ENCODE peak calls at places on chromosome X, in seven cellular contexts. One of them, this sample, is unnamed.
A peak's percentile ranks its signal among the peaks of the same experiment; 100 is the strongest.

GRCh38 chrX:85851418-85851817 is 195.9 kb downstream of the CHM start:
- DNase-seq in gastrocnemius medialis: no peak
- DNase-seq in PC-3: peak; percentile 57
- DNase-seq in cardiac muscle cell: peak; percentile 11
- DNase-seq in uterus: no peak
- DNase-seq in lower lobe of right lung: peak; percentile 34
- DNase-seq in breast epithelium: no peak
- DNase-seq in this sample: no peak

GRCh38 chrX:150902434-150903109 is 4.1 kb upstream of the CD99L2 start:
- DNase-seq in PC-3: no peak
- DNase-seq in cardiac muscle cell: no peak
- DNase-seq in uterus: no peak
- DNase-seq in lower lobe of right lung: no peak
- DNase-seq in breast epithelium: no peak
- DNase-seq in gastrocnemius medialis: no peak
- DNase-seq in this sample: no peak

GRCh38 chrX:131764224-131764623 is 220.3 kb downstream of the OR13H1 start:
- DNase-seq in uterus: no peak
- DNase-seq in cardiac muscle cell: no peak
- DNase-seq in breast epithelium: no peak
- DNase-seq in lower lobe of right lung: no peak
- DNase-seq in gastrocnemius medialis: no peak
- DNase-seq in PC-3: no peak
- DNase-seq in this sample: no peak

GRCh38 chrX:108162265-108162664 is 70.7 kb downstream of the ATG4A start:
- DNase-seq in gastrocnemius medialis: no peak
- DNase-seq in lower lobe of right lung: no peak
- DNase-seq in cardiac muscle cell: no peak
- DNase-seq in PC-3: no peak
- DNase-seq in breast epithelium: no peak
- DNase-seq in uterus: no peak
- DNase-seq in this sample: no peak

GRCh38 chrX:77398341-77398740 is 48.8 kb upstream of the FGF16 start:
- DNase-seq in gastrocnemius medialis: no peak
- DNase-seq in uterus: no peak
- DNase-seq in lower lobe of right lung: no peak
- DNase-seq in breast epithelium: no peak
- DNase-seq in PC-3: no peak
- DNase-seq in cardiac muscle cell: no peak
- DNase-seq in this sample: no peak

GRCh38 chrX:123990602-123991001 is 29.1 kb downstream of the STAG2 start:
- DNase-seq in gastrocnemius medialis: no peak
- DNase-seq in uterus: no peak
- DNase-seq in breast epithelium: no peak
- DNase-seq in lower lobe of right lung: no peak
- DNase-seq in cardiac muscle cell: peak; percentile 6
- DNase-seq in PC-3: no peak
- DNase-seq in this sample: no peak

GRCh38 chrX:53082773-53083616 is 828 bp downstream of the TSPYL2 start:
- DNase-seq in breast epithelium: no peak
- DNase-seq in lower lobe of right lung: no peak
- DNase-seq in gastrocnemius medialis: no peak
- DNase-seq in uterus: no peak
- DNase-seq in cardiac muscle cell: no peak
- DNase-seq in PC-3: no peak
- DNase-seq in this sample: no peak

GRCh38 chrX:12583543-12583942 is 207.7 kb upstream of the PRPS2 start:
- DNase-seq in PC-3: no peak
- DNase-seq in cardiac muscle cell: no peak
- DNase-seq in breast epithelium: no peak
- DNase-seq in gastrocnemius medialis: no peak
- DNase-seq in lower lobe of right lung: no peak
- DNase-seq in uterus: no peak
- DNase-seq in this sample: no peak

GRCh38 chrX:63434665-63435064 is 83.5 kb upstream of the SPIN4 start:
- DNase-seq in lower lobe of right lung: no peak
- DNase-seq in breast epithelium: peak; percentile 55
- DNase-seq in PC-3: peak; percentile 91
- DNase-seq in gastrocnemius medialis: no peak
- DNase-seq in cardiac muscle cell: no peak
- DNase-seq in uterus: no peak
- DNase-seq in this sample: no peak

GRCh38 chrX:19857131-19857530 is 30.3 kb downstream of the SH3KBP1 start:
- DNase-seq in cardiac muscle cell: no peak
- DNase-seq in PC-3: no peak
- DNase-seq in gastrocnemius medialis: no peak
- DNase-seq in uterus: no peak
- DNase-seq in lower lobe of right lung: no peak
- DNase-seq in breast epithelium: no peak
- DNase-seq in this sample: no peak

GRCh38 chrX:49066690-49067089 is 7.1 kb downstream of the PRAF2 start:
- DNase-seq in lower lobe of right lung: no peak
- DNase-seq in uterus: no peak
- DNase-seq in PC-3: no peak
- DNase-seq in gastrocnemius medialis: no peak
- DNase-seq in cardiac muscle cell: no peak
- DNase-seq in breast epithelium: no peak
- DNase-seq in this sample: no peak

GRCh38 chrX:139825618-139826017 is 107.2 kb downstream of the ATP11C start:
- DNase-seq in gastrocnemius medialis: no peak
- DNase-seq in uterus: no peak
- DNase-seq in PC-3: no peak
- DNase-seq in breast epithelium: no peak
- DNase-seq in cardiac muscle cell: no peak
- DNase-seq in lower lobe of right lung: no peak
- DNase-seq in this sample: no peak

GRCh38 chrX:53239474-53239873 is 14.5 kb upstream of the KDM5C start:
- DNase-seq in PC-3: peak; percentile 29
- DNase-seq in lower lobe of right lung: no peak
- DNase-seq in breast epithelium: no peak
- DNase-seq in uterus: no peak
- DNase-seq in gastrocnemius medialis: no peak
- DNase-seq in cardiac muscle cell: no peak
- DNase-seq in this sample: no peak

GRCh38 chrX:15395794-15396193 is 11.6 kb upstream of the VEGFD start:
- DNase-seq in breast epithelium: no peak
- DNase-seq in lower lobe of right lung: no peak
- DNase-seq in PC-3: no peak
- DNase-seq in cardiac muscle cell: no peak
- DNase-seq in gastrocnemius medialis: no peak
- DNase-seq in uterus: no peak
- DNase-seq in this sample: no peak

GRCh38 chrX:1466971-1467561 is 14.4 kb upstream of the ASMTL start:
- DNase-seq in uterus: no peak
- DNase-seq in cardiac muscle cell: no peak
- DNase-seq in breast epithelium: no peak
- DNase-seq in gastrocnemius medialis: no peak
- DNase-seq in PC-3: no peak
- DNase-seq in lower lobe of right lung: no peak
- DNase-seq in this sample: peak; percentile 86

GRCh38 chrX:1464282-1465131 is 11.8 kb upstream of the ASMTL start:
- DNase-seq in gastrocnemius medialis: no peak
- DNase-seq in uterus: no peak
- DNase-seq in lower lobe of right lung: peak; percentile 22
- DNase-seq in breast epithelium: no peak
- DNase-seq in cardiac muscle cell: no peak
- DNase-seq in PC-3: no peak
- DNase-seq in this sample: peak; percentile 81

GRCh38 chrX:1468250-1468772 is 15.6 kb upstream of the ASMTL start:
- DNase-seq in lower lobe of right lung: no peak
- DNase-seq in cardiac muscle cell: no peak
- DNase-seq in gastrocnemius medialis: no peak
- DNase-seq in breast epithelium: no peak
- DNase-seq in uterus: no peak
- DNase-seq in PC-3: peak; percentile 75
- DNase-seq in this sample: peak; percentile 91

GRCh38 chrX:1465261-1466231 is 12.8 kb upstream of the ASMTL start:
- DNase-seq in gastrocnemius medialis: no peak
- DNase-seq in lower lobe of right lung: no peak
- DNase-seq in uterus: no peak
- DNase-seq in cardiac muscle cell: no peak
- DNase-seq in breast epithelium: no peak
- DNase-seq in PC-3: no peak
- DNase-seq in this sample: peak; percentile 81

GRCh38 chrX:1466232-1466661 is 13.5 kb upstream of the ASMTL start:
- DNase-seq in cardiac muscle cell: no peak
- DNase-seq in lower lobe of right lung: peak; percentile 28
- DNase-seq in gastrocnemius medialis: no peak
- DNase-seq in uterus: no peak
- DNase-seq in PC-3: no peak
- DNase-seq in breast epithelium: no peak
- DNase-seq in this sample: peak; percentile 66
- H3K4me1 ChIP-seq in cardiac muscle cell: no peaks in the 10 kb centered on the region
- H3K4me1 ChIP-seq in lower lobe of right lung: no peaks in the 10 kb centered on the region
- H3K4me1 ChIP-seq in gastrocnemius medialis: no peaks in the 10 kb centered on the region
- H3K4me1 ChIP-seq in uterus: no peaks in the 10 kb centered on the region
- H3K4me1 ChIP-seq in PC-3: peaks cover 7% of the 10 kb centered on the region
- H3K4me1 ChIP-seq in breast epithelium: no peaks in the 10 kb centered on the region
- H3K4me1 ChIP-seq in this sample: no peaks in the 10 kb centered on the region

DNA sequence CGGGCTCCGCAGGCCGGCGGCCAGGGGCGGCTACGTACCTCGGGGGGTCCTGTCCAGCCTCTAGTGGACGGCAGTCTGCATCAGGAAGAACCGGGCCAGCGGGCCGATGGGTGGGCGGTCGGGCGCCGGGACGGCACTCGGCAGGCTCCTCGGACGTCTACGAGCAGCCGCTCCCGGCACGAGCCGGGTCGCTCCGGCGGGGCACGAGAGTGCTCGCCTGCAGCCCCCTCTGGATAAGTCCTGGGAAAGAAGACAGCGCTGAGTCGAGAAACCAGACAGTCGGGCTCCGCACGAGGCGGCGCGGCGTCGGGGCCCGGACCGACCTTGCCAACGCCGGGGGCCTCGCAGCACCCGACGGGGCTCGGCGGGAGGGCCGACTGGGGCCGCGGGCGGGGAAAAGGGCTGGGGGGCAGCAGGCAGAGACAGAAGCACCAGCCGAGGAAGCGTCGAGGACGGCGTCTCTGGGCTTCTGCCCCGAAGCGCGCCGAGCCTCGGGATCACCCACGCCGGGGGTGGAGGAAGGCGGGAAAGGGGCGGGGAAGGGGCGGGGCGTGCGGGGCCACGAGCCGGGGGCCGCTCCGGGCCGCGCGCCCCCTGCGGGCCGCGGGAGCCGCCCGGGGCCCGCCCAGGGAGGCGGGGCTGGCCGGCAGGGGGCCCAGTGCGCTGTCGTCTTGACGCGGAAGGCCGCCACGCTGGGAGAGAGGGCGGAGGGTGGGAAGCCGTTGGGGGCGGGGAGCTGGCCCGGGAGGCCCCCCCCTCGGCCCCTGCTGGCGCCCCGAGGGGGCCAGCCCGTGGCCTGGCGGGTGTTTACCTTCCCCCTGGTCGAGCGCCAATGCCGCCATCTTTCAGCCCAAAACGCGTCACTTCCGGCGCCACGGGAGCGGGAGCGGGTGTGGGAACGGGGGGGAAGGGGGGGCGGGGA is 1.9 kb downstream of the KLHL15 start:
- DNase-seq in lower lobe of right lung: peak; percentile 90
- DNase-seq in cardiac muscle cell: peak; percentile 96
- DNase-seq in uterus: peak; percentile 91
- DNase-seq in gastrocnemius medialis: peak; percentile 67
- DNase-seq in PC-3: peak; percentile 86
- DNase-seq in breast epithelium: peak; percentile 81
- DNase-seq in this sample: peak; percentile 93
- TF ChIP-seq CTCF in lower lobe of right lung: peak; percentile 14
- TF ChIP-seq CTCF in cardiac muscle cell: no peak
- TF ChIP-seq CTCF in uterus: peak; percentile 24
- TF ChIP-seq CTCF in gastrocnemius medialis: peak; percentile 32
- TF ChIP-seq CTCF in PC-3: no peak
- TF ChIP-seq CTCF in breast epithelium: no peak
- TF ChIP-seq CTCF in this sample: peak; percentile 22

GRCh38 chrX:130108647-130109428 is 1.5 kb downstream of the ELF4 start:
- DNase-seq in gastrocnemius medialis: no peak
- DNase-seq in breast epithelium: no peak
- DNase-seq in cardiac muscle cell: no peak
- DNase-seq in lower lobe of right lung: peak; percentile 72
- DNase-seq in uterus: no peak
- DNase-seq in PC-3: peak; percentile 44
- DNase-seq in this sample: no peak
- H3K4me1 ChIP-seq in gastrocnemius medialis: no peaks in the 10 kb centered on the region
- H3K4me1 ChIP-seq in breast epithelium: no peaks in the 10 kb centered on the region
- H3K4me1 ChIP-seq in cardiac muscle cell: no peaks in the 10 kb centered on the region
- H3K4me1 ChIP-seq in lower lobe of right lung: peaks cover 9% of the 10 kb centered on the region
- H3K4me1 ChIP-seq in uterus: no peaks in the 10 kb centered on the region
- H3K4me1 ChIP-seq in PC-3: peaks cover 21% of the 10 kb centered on the region
- H3K4me1 ChIP-seq in this sample: peaks cover 3% of the 10 kb centered on the region

GRCh38 chrX:112997991-112998390 is 157.4 kb upstream of the AMOT start:
- DNase-seq in gastrocnemius medialis: no peak
- DNase-seq in uterus: no peak
- DNase-seq in breast epithelium: no peak
- DNase-seq in cardiac muscle cell: no peak
- DNase-seq in PC-3: no peak
- DNase-seq in lower lobe of right lung: no peak
- DNase-seq in this sample: no peak

DNA sequence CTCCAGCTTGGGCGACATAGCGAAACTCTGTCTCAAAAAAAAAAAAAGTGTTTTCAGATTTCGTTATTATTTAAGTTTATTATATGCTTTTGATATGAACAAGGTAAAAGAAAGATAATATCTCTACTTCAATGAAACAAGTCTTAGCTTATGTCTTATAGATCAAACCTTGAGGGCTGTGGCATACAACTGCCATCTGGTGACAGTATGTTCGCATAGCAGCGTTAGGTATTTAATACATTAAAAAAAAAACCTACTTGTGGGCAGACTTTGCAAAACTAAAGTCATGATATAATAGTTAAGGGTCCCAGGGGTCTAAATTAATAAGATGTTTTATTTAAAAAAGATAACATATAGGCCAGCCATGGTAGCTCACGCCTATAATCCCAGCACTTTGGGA is 161.2 kb upstream of the AMOT start:
- DNase-seq in lower lobe of right lung: no peak
- DNase-seq in uterus: no peak
- DNase-seq in breast epithelium: no peak
- DNase-seq in gastrocnemius medialis: no peak
- DNase-seq in cardiac muscle cell: no peak
- DNase-seq in PC-3: peak; percentile 5
- DNase-seq in this sample: no peak
- TF ChIP-seq CTCF in lower lobe of right lung: no peak
- TF ChIP-seq CTCF in uterus: no peak
- TF ChIP-seq CTCF in breast epithelium: no peak
- TF ChIP-seq CTCF in gastrocnemius medialis: no peak
- TF ChIP-seq CTCF in cardiac muscle cell: no peak
- TF ChIP-seq CTCF in PC-3: no peak
- TF ChIP-seq CTCF in this sample: no peak

GRCh38 chrX:39907964-39908616 is 189.7 kb downstream of the BCOR start:
- DNase-seq in PC-3: peak; percentile 94
- DNase-seq in lower lobe of right lung: peak; percentile 78
- DNase-seq in breast epithelium: no peak
- DNase-seq in gastrocnemius medialis: peak; percentile 49
- DNase-seq in uterus: peak; percentile 63
- DNase-seq in cardiac muscle cell: peak; percentile 88
- DNase-seq in this sample: no peak
- H3K4me1 ChIP-seq in PC-3: peaks cover 60% of the 10 kb centered on the region
- H3K4me1 ChIP-seq in lower lobe of right lung: peaks cover 4% of the 10 kb centered on the region
- H3K4me1 ChIP-seq in breast epithelium: no peaks in the 10 kb centered on the region
- H3K4me1 ChIP-seq in gastrocnemius medialis: peaks cover 18% of the 10 kb centered on the region
- H3K4me1 ChIP-seq in uterus: no peaks in the 10 kb centered on the region
- H3K4me1 ChIP-seq in cardiac muscle cell: peaks cover 49% of the 10 kb centered on the region
- H3K4me1 ChIP-seq in this sample: peaks cover 42% of the 10 kb centered on the region